ENCODE peak calls at places on chromosomes 5 and 9, in seven cellular contexts. E, Y, U, D, K, X and T are unnamed samples.
A peak's percentile ranks its signal among the peaks of the same experiment; 100 is the strongest.

GRCh38 chr9:127942152-127943010 is 4.7 kb upstream of the DPM2 start:
- DNase-seq in E (peak; percentile 54), Y (peak; percentile 62), U (peak; percentile 66), D (peak; percentile 91), K (peak; percentile 71), X (peak; percentile 50), T (peak; percentile 89)

GRCh38 chr9:79256691-79257213 is 315.0 kb upstream of the TLE4 start:
- DNase-seq in E (peak; percentile 43), Y (no peak), U (peak; percentile 17), D (peak; percentile 74), K (no peak), X (no peak), T (no peak)

GRCh38 chr9:16105576-16105975 is 552.7 kb downstream of the CCDC171 start:
- DNase-seq in E (peak; percentile 80), Y (no peak), U (no peak), D (no peak), K (no peak), X (no peak), T (no peak)

GRCh38 chr5:63963080-63963735 is 963 bp upstream of the HTR1A start:
- DNase-seq in E (peak; percentile 52), Y (no peak), U (peak; percentile 75), D (no peak), K (peak; percentile 92), X (peak; percentile 40), T (no peak)

GRCh38 chr9:137643921-137644320 is 25.1 kb downstream of the EHMT1 start:
- DNase-seq in E (no peak), Y (no peak), U (no peak), D (no peak), K (no peak), X (no peak), T (no peak)

GRCh38 chr9:23245067-23245466 is 581.0 kb downstream of the ELAVL2 start:
- DNase-seq in E (no peak), Y (no peak), U (no peak), D (no peak), K (no peak), X (no peak), T (no peak)

GRCh38 chr9:7592321-7593319 is 207.0 kb downstream of the DMAC1 start:
- DNase-seq in E (no peak), Y (no peak), U (no peak), D (no peak), K (peak; percentile 19), X (no peak), T (no peak)

GRCh38 chr9:4939118-4939561 is 45.9 kb upstream of the JAK2 start:
- DNase-seq in E (no peak), Y (no peak), U (no peak), D (no peak), K (no peak), X (no peak), T (no peak)

GRCh38 chr9:75891277-75892167 is 1.0 kb downstream of the PCSK5 start:
- DNase-seq in E (peak; percentile 8), Y (no peak), U (peak; percentile 63), D (peak; percentile 79), K (peak; percentile 30), X (peak; percentile 35), T (peak; percentile 57)

GRCh38 chr5:149651686-149652085 is 70.4 kb downstream of the ARHGEF37 start:
- DNase-seq in E (no peak), Y (no peak), U (no peak), D (no peak), K (peak; percentile 21), X (no peak), T (no peak)

GRCh38 chr9:93126151-93126781 is 7.8 kb downstream of the NINJ1 start:
- DNase-seq in E (no peak), Y (peak; percentile 12), U (no peak), D (peak; percentile 71), K (no peak), X (no peak), T (peak; percentile 43)

DNA sequence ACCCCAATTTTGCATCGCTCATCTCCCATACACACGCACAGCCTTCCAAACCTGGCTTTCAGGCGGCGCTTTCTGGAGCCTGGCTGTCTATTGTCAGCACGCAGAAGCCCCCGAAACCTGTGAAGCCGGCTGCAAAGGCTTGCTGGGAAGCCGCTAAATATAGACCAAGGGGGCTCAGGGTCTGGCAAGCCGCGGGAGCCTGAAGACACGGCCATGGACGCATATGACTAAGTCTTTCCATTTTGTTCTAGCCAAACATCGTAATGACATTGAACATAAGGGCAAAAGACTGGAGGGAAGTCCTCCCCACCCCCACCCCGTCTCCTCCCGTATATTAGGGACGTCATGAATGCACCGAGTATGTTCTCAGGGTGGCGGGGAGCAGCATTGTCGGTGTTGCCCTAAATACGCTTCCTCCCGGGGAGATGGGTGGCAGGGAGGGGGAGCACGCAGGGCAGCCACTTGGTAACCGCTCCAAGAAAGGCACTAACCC is 1.1 kb downstream of the CTNND2 start:
- DNase-seq in E (no peak), Y (no peak), U (peak; percentile 31), D (no peak), K (peak; percentile 67), X (no peak), T (no peak)
- H3K4me3 ChIP-seq in E (no peak overlapping the region), Y (no peak overlapping the region), U (peak overlapping the region; percentile 56), D (no peak overlapping the region), K (peak overlapping the region; percentile 80), X (peak overlapping the region; percentile 31), T (no peak overlapping the region)

GRCh38 chr5:172695431-172696054 is 54.5 kb downstream of the NEURL1B start:
- DNase-seq in E (no peak), Y (no peak), U (no peak), D (peak; percentile 68), K (no peak), X (no peak), T (no peak)

GRCh38 chr5:172696171-172696849 is 55.2 kb downstream of the NEURL1B start:
- DNase-seq in E (no peak), Y (no peak), U (no peak), D (peak; percentile 90), K (no peak), X (no peak), T (peak; percentile 74)

GRCh38 chr5:172699423-172699822 is 58.4 kb downstream of the NEURL1B start:
- DNase-seq in E (no peak), Y (no peak), U (no peak), D (peak; percentile 18), K (no peak), X (no peak), T (peak; percentile 72)

GRCh38 chr5:172699999-172700685 is 59.1 kb downstream of the NEURL1B start:
- DNase-seq in E (no peak), Y (no peak), U (no peak), D (peak; percentile 90), K (peak; percentile 55), X (no peak), T (peak; percentile 67)

DNA sequence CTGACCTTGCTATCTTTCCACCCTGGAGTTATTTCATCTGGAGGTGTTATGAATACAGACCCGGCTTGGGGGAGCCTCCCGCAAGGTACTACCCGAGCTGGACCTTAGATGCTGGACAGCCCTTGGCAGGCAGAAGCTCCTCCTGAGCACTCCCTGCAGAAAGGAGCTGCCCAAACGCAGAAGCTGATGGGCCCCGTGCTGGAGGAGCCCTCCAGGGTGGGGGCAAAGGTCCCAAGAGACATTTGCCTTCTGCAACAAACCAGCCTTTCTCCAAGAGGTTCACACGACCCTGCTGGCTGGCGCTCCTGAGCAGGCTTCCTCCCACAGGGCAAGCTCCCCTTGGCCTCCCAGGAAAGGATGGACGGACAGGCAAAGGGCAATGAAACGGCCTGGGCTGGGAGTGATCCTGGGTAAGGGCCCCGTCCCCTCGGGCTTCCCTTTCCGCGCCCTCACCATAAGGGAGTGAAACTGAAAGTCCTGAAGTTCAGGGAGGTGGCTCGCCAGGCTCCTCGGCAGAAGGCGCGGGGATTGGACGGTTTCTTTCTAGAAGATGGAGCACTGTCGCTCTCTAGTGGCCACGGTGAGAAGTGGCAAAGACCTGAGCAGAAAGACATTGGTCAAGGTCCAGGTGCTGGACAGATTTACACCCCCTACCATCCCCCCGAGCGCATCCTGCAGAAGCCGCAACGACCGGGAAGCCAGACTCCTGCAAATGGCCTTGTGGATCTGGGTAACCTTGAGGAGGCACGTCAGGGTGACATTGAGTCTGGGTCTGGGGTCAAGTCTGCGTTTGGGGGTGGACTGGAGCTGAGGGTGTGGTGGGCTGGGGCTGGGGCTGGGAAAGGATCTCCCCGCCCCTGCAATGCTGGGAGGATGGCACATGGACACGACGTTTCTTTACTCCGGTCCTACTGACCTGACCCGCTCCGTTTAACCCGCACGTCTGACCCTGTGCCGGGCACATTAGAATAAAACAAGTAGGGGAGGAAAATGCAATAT is 56.4 kb downstream of the NEURL1B start:
- DNase-seq in E (peak; percentile 78), Y (peak; percentile 83), U (peak; percentile 89), D (peak; percentile 95), K (peak; percentile 91), X (peak; percentile 95), T (peak; percentile 85)
- H3K4me1 ChIP-seq in E (peaks cover 5% of the 10 kb centered on the region), Y (peaks cover 14% of the 10 kb centered on the region), U (peaks cover 14% of the 10 kb centered on the region), D (peaks cover 7% of the 10 kb centered on the region), K (peaks cover 34% of the 10 kb centered on the region), X (no peaks in the 10 kb centered on the region), T (peaks cover 9% of the 10 kb centered on the region)

GRCh38 chr5:110817437-110817836 is 78.6 kb downstream of the SLC25A46 start:
- DNase-seq in E (peak; percentile 55), Y (no peak), U (peak; percentile 13), D (no peak), K (no peak), X (no peak), T (no peak)
- H3K4me3 ChIP-seq in E (no peak overlapping the region), Y (no peak overlapping the region), U (peak overlapping the region; percentile 58), D (no peak overlapping the region), K (no peak overlapping the region), X (no peak overlapping the region), T (no peak overlapping the region)

GRCh38 chr9:120714088-120714845 is at the start of gene MEGF9:
- DNase-seq in E (peak; percentile 97), Y (peak; percentile 98), U (peak; percentile 98), D (peak; percentile 99), K (peak; percentile 99), X (peak; percentile 99), T (peak; percentile 98)

GRCh38 chr9:120711841-120712538 is 2.3 kb downstream of the MEGF9 start:
- DNase-seq in E (no peak), Y (no peak), U (peak; percentile 26), D (no peak), K (no peak), X (peak; percentile 33), T (no peak)

GRCh38 chr9:120712539-120713031 is 1.7 kb downstream of the MEGF9 start:
- DNase-seq in E (no peak), Y (no peak), U (no peak), D (no peak), K (no peak), X (peak; percentile 84), T (no peak)

GRCh38 chr9:120714846-120715231 is 569 bp upstream of the MEGF9 start:
- DNase-seq in E (no peak), Y (no peak), U (no peak), D (peak; percentile 84), K (no peak), X (no peak), T (no peak)

DNA sequence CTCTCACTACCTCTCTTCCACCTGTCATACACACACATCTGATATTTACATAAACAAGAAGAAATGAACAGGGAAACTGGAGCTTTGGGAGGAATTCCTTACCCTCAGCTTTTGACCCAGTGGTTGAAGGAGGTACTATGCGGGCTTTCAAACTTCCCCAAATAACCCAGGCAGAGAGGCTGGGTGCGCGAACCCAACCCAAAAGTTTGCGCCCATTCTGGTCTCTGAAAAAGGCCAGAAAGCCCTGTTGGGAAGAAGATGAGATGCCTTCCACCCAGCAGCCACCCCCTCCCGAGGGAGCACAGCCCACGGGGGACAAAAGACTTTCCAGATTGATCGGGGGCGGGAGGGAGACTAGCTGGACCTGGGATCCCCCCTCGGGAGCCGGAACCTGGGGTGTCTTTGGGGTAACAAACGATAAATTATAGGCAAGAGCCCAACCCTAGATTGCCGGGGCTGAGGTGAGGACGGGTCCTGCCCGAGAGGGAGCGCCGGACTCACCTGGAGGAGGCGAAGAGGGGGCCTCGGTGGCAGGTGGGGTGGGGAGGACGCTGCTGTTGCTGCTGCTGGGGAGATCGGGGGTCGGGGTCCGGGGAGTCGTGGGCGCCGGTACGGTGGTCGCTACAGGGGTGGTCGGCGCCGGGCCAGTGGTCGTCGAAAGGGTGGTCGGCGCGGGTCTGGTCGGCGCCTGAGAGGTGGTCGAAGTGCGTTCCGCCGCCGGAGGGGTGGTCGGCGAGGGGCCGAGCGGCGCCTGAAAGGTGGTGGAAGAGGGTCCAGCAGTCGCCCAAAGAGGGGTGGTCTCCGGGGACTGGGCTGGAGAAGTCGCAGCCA is 798 bp downstream of the MEGF9 start:
- DNase-seq in E (no peak), Y (no peak), U (no peak), D (peak; percentile 84), K (no peak), X (peak; percentile 29), T (peak; percentile 59)
- H3K4me1 ChIP-seq in E (peaks cover 13% of the 10 kb centered on the region), Y (peaks cover 21% of the 10 kb centered on the region), U (peaks cover 17% of the 10 kb centered on the region), D (peaks cover 3% of the 10 kb centered on the region), K (no peaks in the 10 kb centered on the region), X (peaks cover 6% of the 10 kb centered on the region), T (peaks cover 23% of the 10 kb centered on the region)